ENCODE peak calls at places on chromosomes 12 and 14, in ten cellular contexts. N is SK-N-SH; M is NCI-H2081; Y is activated CD4-positive, alpha-beta T cell treated with anti-CD3 and anti-CD28 coated beads for 4 hours; C is vagina; Q is OCI-M1; R is GM12864; L is coronary artery; J is AG04449; I is fibroblast of mammary gland. X is an unnamed sample.
A peak's percentile ranks its signal among the peaks of the same experiment; 100 is the strongest.

GRCh38 chr12:93361159-93361919 is 16.4 kb upstream of the NUDT4 start:
- DNase-seq in R (no peak), I (peak; percentile 20), Q (no peak), C (no peak), N (no peak), J (no peak), L (no peak), Y (no peak), M (peak; percentile 87), X (no peak)

GRCh38 chr14:101444116-101444515 is 117.2 kb upstream of the DIO3 start:
- DNase-seq in C (no peak), R (no peak), I (peak; percentile 87), M (no peak), J (peak; percentile 21), Q (no peak), Y (no peak), N (no peak), L (no peak), X (no peak)

GRCh38 chr12:92061061-92061460 is 84.6 kb downstream of the BTG1 start:
- DNase-seq in Q (no peak), N (no peak), C (no peak), L (no peak), R (no peak), Y (no peak), M (no peak), J (no peak), I (no peak), X (no peak)

GRCh38 chr12:68794653-68795253 is 13.2 kb upstream of the MDM2 start:
- DNase-seq in L (no peak), Y (no peak), R (no peak), C (no peak), M (no peak), N (no peak), J (no peak), Q (no peak), I (peak; percentile 76), X (no peak)

GRCh38 chr12:44217146-44217883 is 381.4 kb downstream of the TMEM117 start:
- DNase-seq in Y (no peak), C (no peak), I (no peak), M (no peak), N (no peak), R (no peak), L (no peak), J (no peak), Q (no peak), X (no peak)

GRCh38 chr12:685388-685787 is 22.1 kb upstream of the NINJ2 start:
- DNase-seq in Q (peak; percentile 79), N (no peak), L (no peak), C (no peak), R (no peak), Y (peak; percentile 78), I (no peak), J (no peak), M (no peak), X (no peak)

GRCh38 chr12:90163975-90164374 is 455.3 kb upstream of the ATP2B1 start:
- DNase-seq in L (no peak), I (peak; percentile 18), J (no peak), C (no peak), Y (no peak), Q (no peak), M (no peak), R (no peak), N (no peak), X (no peak)

GRCh38 chr12:29644536-29645162 is 139.1 kb downstream of the TMTC1 start:
- DNase-seq in Y (no peak), Q (no peak), L (no peak), C (no peak), J (no peak), N (no peak), I (no peak), R (no peak), M (no peak), X (no peak)

GRCh38 chr14:36662543-36663403 is 1.1 kb downstream of the PAX9 start:
- DNase-seq in L (no peak), I (peak; percentile 12), J (no peak), N (no peak), Q (no peak), Y (no peak), C (no peak), R (no peak), M (peak; percentile 59), X (no peak)

X was measured in NCI-H510A.